ENCODE peak calls at places on chromosomes 6 and 20, in five cellular contexts. One of them, this sample, is unnamed.

GRCh38 chr20:23881371-23881770 is 1.8 kb upstream of the CST5 start:
- DNase-seq in foreskin fibroblast: no peak
- DNase-seq in A549: no peak
- DNase-seq in upper lobe of right lung: no peak
- DNase-seq in fibroblast of the aortic adventitia: no peak
- DNase-seq in this sample: no peak

GRCh38 chr6:67630146-67630545 is 1004.9 kb upstream of the ADGRB3 start:
- DNase-seq in fibroblast of the aortic adventitia: peak
- DNase-seq in A549: no peak
- DNase-seq in foreskin fibroblast: peak
- DNase-seq in upper lobe of right lung: no peak
- DNase-seq in this sample: no peak

GRCh38 chr20:16749573-16749972 is 1.4 kb downstream of the OTOR start:
- DNase-seq in A549: no peak
- DNase-seq in upper lobe of right lung: no peak
- DNase-seq in fibroblast of the aortic adventitia: no peak
- DNase-seq in foreskin fibroblast: no peak
- DNase-seq in this sample: no peak

GRCh38 chr20:36399147-36399968 is 93.2 kb downstream of the DLGAP4 start:
- DNase-seq in foreskin fibroblast: no peak
- DNase-seq in fibroblast of the aortic adventitia: no peak
- DNase-seq in A549: peak
- DNase-seq in upper lobe of right lung: no peak
- DNase-seq in this sample: no peak

GRCh38 chr6:33427585-33428218 is 7.8 kb downstream of the SYNGAP1 start:
- DNase-seq in fibroblast of the aortic adventitia: no peak
- DNase-seq in A549: peak
- DNase-seq in foreskin fibroblast: no peak
- DNase-seq in upper lobe of right lung: peak
- DNase-seq in this sample: no peak

GRCh38 chr6:37858363-37858762 is 38.8 kb downstream of the ZFAND3 start:
- DNase-seq in foreskin fibroblast: no peak
- DNase-seq in fibroblast of the aortic adventitia: no peak
- DNase-seq in upper lobe of right lung: no peak
- DNase-seq in A549: no peak
- DNase-seq in this sample: no peak

GRCh38 chr6:39617520-39617919 is 107.7 kb downstream of the KIF6 start:
- DNase-seq in upper lobe of right lung: no peak
- DNase-seq in foreskin fibroblast: no peak
- DNase-seq in fibroblast of the aortic adventitia: no peak
- DNase-seq in A549: no peak
- DNase-seq in this sample: no peak

GRCh38 chr6:157273756-157274088 is 49.6 kb downstream of the TMEM242 start:
- DNase-seq in A549: peak
- DNase-seq in foreskin fibroblast: peak
- DNase-seq in upper lobe of right lung: no peak
- DNase-seq in fibroblast of the aortic adventitia: no peak
- DNase-seq in this sample: no peak

GRCh38 chr6:119310486-119311036 is 39.0 kb downstream of the MAN1A1 start:
- DNase-seq in upper lobe of right lung: no peak
- DNase-seq in fibroblast of the aortic adventitia: peak
- DNase-seq in A549: no peak
- DNase-seq in foreskin fibroblast: peak
- DNase-seq in this sample: no peak

GRCh38 chr20:19757973-19758887 is at the start of gene RIN2:
- DNase-seq in foreskin fibroblast: peak
- DNase-seq in A549: peak
- DNase-seq in fibroblast of the aortic adventitia: peak
- DNase-seq in upper lobe of right lung: peak
- DNase-seq in this sample: peak

GRCh38 chr6:135633573-135633972 is 136.0 kb upstream of the AHI1 start:
- DNase-seq in A549: no peak
- DNase-seq in foreskin fibroblast: no peak
- DNase-seq in upper lobe of right lung: no peak
- DNase-seq in fibroblast of the aortic adventitia: no peak
- DNase-seq in this sample: no peak

GRCh38 chr6:130324657-130325056 is 41.2 kb upstream of the TMEM200A start:
- DNase-seq in fibroblast of the aortic adventitia: peak
- DNase-seq in upper lobe of right lung: no peak
- DNase-seq in foreskin fibroblast: peak
- DNase-seq in A549: no peak
- DNase-seq in this sample: peak

GRCh38 chr6:44527191-44527960 is 139.9 kb downstream of the CDC5L start:
- DNase-seq in fibroblast of the aortic adventitia: no peak
- DNase-seq in foreskin fibroblast: no peak
- DNase-seq in upper lobe of right lung: no peak
- DNase-seq in A549: no peak
- DNase-seq in this sample: no peak

GRCh38 chr6:90977513-90977912 is 390.6 kb upstream of the MAP3K7 start:
- DNase-seq in A549: no peak
- DNase-seq in upper lobe of right lung: no peak
- DNase-seq in foreskin fibroblast: no peak
- DNase-seq in fibroblast of the aortic adventitia: no peak
- DNase-seq in this sample: no peak

GRCh38 chr6:90978046-90978445 is 391.2 kb upstream of the MAP3K7 start:
- DNase-seq in A549: no peak
- DNase-seq in fibroblast of the aortic adventitia: no peak
- DNase-seq in upper lobe of right lung: no peak
- DNase-seq in foreskin fibroblast: no peak
- DNase-seq in this sample: no peak

GRCh38 chr6:90983462-90983861 is 396.6 kb upstream of the MAP3K7 start:
- DNase-seq in A549: no peak
- DNase-seq in foreskin fibroblast: no peak
- DNase-seq in upper lobe of right lung: no peak
- DNase-seq in fibroblast of the aortic adventitia: no peak
- DNase-seq in this sample: no peak

GRCh38 chr6:90982581-90982980 is 395.7 kb upstream of the MAP3K7 start:
- DNase-seq in foreskin fibroblast: no peak
- DNase-seq in A549: no peak
- DNase-seq in fibroblast of the aortic adventitia: no peak
- DNase-seq in upper lobe of right lung: no peak
- DNase-seq in this sample: no peak

DNA sequence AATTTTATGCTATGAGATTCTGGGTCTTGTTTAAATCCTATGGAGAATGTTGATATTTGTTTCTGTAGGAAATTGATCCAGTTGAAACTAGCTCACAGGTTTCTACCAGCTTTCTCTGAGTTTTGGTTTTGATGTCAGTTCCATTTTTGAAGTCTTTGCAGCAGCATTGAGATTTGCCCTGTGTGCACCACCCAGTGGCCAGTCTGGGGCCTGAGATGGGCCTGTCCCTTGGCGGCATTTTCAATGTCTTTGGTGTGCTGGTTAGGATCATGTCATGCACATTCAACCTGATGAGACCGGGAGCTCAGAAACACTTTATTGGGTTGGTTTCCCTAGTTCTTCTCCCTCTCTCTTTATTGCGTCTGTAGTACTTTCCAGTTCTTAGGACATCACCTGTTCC is 395.2 kb upstream of the MAP3K7 start:
- DNase-seq in upper lobe of right lung: no peak
- DNase-seq in foreskin fibroblast: no peak
- DNase-seq in fibroblast of the aortic adventitia: no peak
- DNase-seq in A549: no peak
- DNase-seq in this sample: no peak
- TF ChIP-seq CTCF in upper lobe of right lung: no peak
- TF ChIP-seq CTCF in foreskin fibroblast: no peak
- TF ChIP-seq CTCF in fibroblast of the aortic adventitia: no peak
- TF ChIP-seq CTCF in A549: no peak
- TF ChIP-seq CTCF in this sample: no peak

DNA sequence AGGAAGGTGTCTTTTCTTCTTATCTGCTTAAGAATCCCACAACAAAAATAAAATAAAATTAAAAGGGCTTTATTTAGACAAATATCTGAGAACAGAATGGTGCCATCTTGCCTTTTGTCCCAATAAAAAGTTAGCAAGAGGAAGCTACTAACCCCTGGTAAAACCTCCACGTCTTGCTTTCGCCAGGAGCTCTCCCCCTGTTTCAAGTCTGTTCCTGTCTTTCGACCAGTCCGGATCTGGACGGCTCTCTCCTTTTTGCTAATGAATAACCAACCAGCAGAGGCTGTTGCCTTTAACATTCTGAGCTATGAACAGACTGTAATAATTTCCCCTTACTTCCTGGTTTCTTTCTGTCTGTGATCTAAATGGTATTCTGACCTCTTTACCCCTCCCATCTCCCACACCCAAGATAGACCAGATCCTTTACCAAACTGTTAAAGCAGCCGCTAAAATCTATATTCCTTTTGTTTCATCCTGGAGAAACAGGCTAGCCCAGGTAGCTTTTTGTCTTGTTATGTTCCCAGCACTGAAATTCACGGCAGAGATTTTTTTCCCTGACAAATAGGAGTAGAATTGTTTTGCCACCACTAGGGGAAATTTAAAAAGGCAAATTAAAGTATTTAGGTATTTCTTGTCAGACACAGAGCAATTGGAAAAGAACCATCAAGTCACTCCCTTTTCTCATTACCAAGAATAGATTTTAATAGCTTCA is at the start of gene FRK:
- DNase-seq in A549: peak
- DNase-seq in fibroblast of the aortic adventitia: peak
- DNase-seq in foreskin fibroblast: no peak
- DNase-seq in upper lobe of right lung: no peak
- DNase-seq in this sample: no peak
- TF ChIP-seq CTCF in A549: peak
- TF ChIP-seq CTCF in fibroblast of the aortic adventitia: peak
- TF ChIP-seq CTCF in foreskin fibroblast: peak
- TF ChIP-seq CTCF in upper lobe of right lung: peak
- TF ChIP-seq CTCF in this sample: peak

DNA sequence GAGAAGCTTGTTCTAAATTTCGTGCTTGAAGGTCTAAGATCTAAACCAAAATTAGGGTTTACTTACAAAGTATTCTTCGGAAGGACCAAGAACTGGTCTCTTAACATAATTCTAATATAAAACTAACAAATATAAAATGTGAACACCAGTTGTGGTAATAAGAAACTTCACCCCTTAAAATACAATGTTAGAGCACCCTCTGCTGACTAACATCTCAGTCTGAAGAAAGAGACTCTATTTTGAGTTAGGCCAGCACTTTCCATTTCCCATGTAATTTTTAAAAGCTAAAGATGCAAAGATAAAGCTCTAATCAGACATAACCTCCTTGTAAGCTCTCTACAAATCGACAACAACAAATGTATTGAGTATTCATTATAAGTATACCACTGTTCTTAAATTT is 24.6 kb downstream of the ATG5 start:
- DNase-seq in A549: peak
- DNase-seq in foreskin fibroblast: peak
- DNase-seq in fibroblast of the aortic adventitia: peak
- DNase-seq in upper lobe of right lung: no peak
- DNase-seq in this sample: peak
- TF ChIP-seq CTCF in A549: peak
- TF ChIP-seq CTCF in foreskin fibroblast: peak
- TF ChIP-seq CTCF in fibroblast of the aortic adventitia: peak
- TF ChIP-seq CTCF in upper lobe of right lung: peak
- TF ChIP-seq CTCF in this sample: peak

GRCh38 chr6:152148412-152148811 is 340.9 kb downstream of the ESR1 start:
- DNase-seq in A549: no peak
- DNase-seq in fibroblast of the aortic adventitia: no peak
- DNase-seq in foreskin fibroblast: no peak
- DNase-seq in upper lobe of right lung: no peak
- DNase-seq in this sample: no peak

GRCh38 chr6:152146385-152146784 is 338.9 kb downstream of the ESR1 start:
- DNase-seq in foreskin fibroblast: peak
- DNase-seq in fibroblast of the aortic adventitia: peak
- DNase-seq in A549: no peak
- DNase-seq in upper lobe of right lung: no peak
- DNase-seq in this sample: no peak

GRCh38 chr6:152151930-152152329 is 344.4 kb downstream of the ESR1 start:
- DNase-seq in fibroblast of the aortic adventitia: no peak
- DNase-seq in foreskin fibroblast: peak
- DNase-seq in upper lobe of right lung: no peak
- DNase-seq in A549: no peak
- DNase-seq in this sample: no peak

GRCh38 chr6:152147269-152147668 is 339.8 kb downstream of the ESR1 start:
- DNase-seq in fibroblast of the aortic adventitia: no peak
- DNase-seq in upper lobe of right lung: no peak
- DNase-seq in A549: no peak
- DNase-seq in foreskin fibroblast: no peak
- DNase-seq in this sample: no peak

DNA sequence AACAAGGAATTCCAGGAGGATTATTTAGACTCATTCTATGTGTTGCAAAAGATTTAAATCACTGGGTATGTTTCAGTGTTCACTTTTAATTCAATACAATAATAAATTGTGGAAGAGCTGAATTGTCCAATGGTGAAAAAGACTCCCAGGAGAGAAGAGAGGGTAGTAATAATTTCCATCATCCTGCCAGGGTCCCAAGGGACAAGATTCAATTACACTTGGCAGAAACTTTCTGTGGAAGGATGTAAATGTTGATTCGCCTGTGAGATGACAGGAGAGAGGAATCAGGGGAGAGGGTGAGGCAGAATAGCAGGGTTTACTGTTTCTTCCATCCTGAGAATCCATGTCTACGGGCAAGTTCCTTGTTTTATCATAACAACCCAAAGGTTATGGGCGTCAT is 342.7 kb downstream of the ESR1 start:
- DNase-seq in foreskin fibroblast: no peak
- DNase-seq in upper lobe of right lung: no peak
- DNase-seq in A549: no peak
- DNase-seq in fibroblast of the aortic adventitia: peak
- DNase-seq in this sample: no peak
- TF ChIP-seq CTCF in foreskin fibroblast: no peak
- TF ChIP-seq CTCF in upper lobe of right lung: no peak
- TF ChIP-seq CTCF in A549: no peak
- TF ChIP-seq CTCF in fibroblast of the aortic adventitia: no peak
- TF ChIP-seq CTCF in this sample: no peak

This sample was measured in AG09319.